ENCODE peak calls at places on chromosomes 11 and 22, in four cellular contexts. L is mesendoderm, Z is mammary epithelial cell, P is lower leg skin. G is an unnamed sample.

GRCh38 chr11:47152953-47153950 is 23.4 kb downstream of the ARFGAP2 start:
- DNase-seq in L (peak), Z (peak), P (peak), G (peak)

GRCh38 chr22:46108564-46109473 is 41.5 kb upstream of the PPARA start:
- DNase-seq in L (peak), Z (peak), P (no peak), G (peak)

GRCh38 chr11:32892355-32893090 is at the start of gene QSER1:
- DNase-seq in L (peak), Z (peak), P (peak), G (peak)

GRCh38 chr11:101436511-101437142 is 147.2 kb downstream of the TRPC6 start:
- DNase-seq in L (peak), Z (peak), P (no peak), G (peak)

GRCh38 chr11:106381895-106382294 is 304.4 kb downstream of the AASDHPPT start:
- DNase-seq in L (peak), Z (no peak), P (no peak), G (no peak)

GRCh38 chr11:94513091-94513490 is 830 bp downstream of the C11orf97 start:
- DNase-seq in L (no peak), Z (peak), P (no peak), G (no peak)

GRCh38 chr22:18156878-18157713 is 7.1 kb downstream of the USP18 start:
- DNase-seq in L (peak), Z (peak), P (no peak), G (peak)

GRCh38 chr22:21642584-21643448 is 714 bp downstream of the SDF2L1 start:
- DNase-seq in L (peak), Z (peak), P (no peak), G (peak)

GRCh38 chr11:69425895-69426544 is 55.4 kb upstream of the LINC01488 start:
- DNase-seq in L (no peak), Z (no peak), P (no peak), G (no peak)

GRCh38 chr11:57604289-57605010 is 7.0 kb downstream of the SERPING1 start:
- DNase-seq in L (peak), Z (no peak), P (no peak), G (no peak)

GRCh38 chr11:73203790-73204189 is 14.3 kb upstream of the P2RY2 start:
- DNase-seq in L (no peak), Z (no peak), P (no peak), G (no peak)

GRCh38 chr11:67085617-67086016 is 29.0 kb downstream of the RHOD start:
- DNase-seq in L (no peak), Z (no peak), P (no peak), G (no peak)

GRCh38 chr11:33860926-33861325 is 30.9 kb downstream of the LMO2 start:
- DNase-seq in L (no peak), Z (no peak), P (no peak), G (no peak)

GRCh38 chr11:121336279-121336947 is 43.8 kb downstream of the SC5D start:
- DNase-seq in L (no peak), Z (no peak), P (no peak), G (no peak)
- H3K4me3 ChIP-seq in L (no peak), Z (no peak), P (no peak), G (no peak)

DNA sequence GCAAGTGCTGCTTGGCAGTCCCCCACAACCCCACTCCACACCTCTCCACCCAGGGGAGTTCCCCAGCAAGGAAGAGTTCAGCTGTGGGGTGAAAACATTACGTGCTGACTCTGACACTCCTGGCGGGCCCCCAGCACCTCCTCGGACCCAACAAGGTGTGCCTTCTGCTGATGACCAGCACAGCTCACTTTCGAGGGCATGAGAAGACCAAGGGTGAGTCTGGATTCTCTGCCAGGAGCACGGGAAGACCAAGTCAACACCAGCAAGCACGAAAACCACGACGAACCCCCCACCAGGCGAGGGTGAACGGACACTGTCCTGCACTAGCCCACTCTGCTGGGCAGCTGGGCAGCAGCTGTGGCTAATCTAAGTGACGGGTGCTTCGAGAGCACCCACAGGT is 1.4 kb downstream of the ALG12 start:
- DNase-seq in L (no peak), Z (no peak), P (no peak), G (no peak)
- H3K4me3 ChIP-seq in L (no peak), Z (no peak), P (no peak), G (no peak)

GRCh38 chr22:29030618-29031235 is 30.9 kb downstream of the C22orf31 start:
- DNase-seq in L (peak), Z (peak), P (no peak), G (peak)

GRCh38 chr22:29028468-29028867 is 33.2 kb downstream of the C22orf31 start:
- DNase-seq in L (no peak), Z (no peak), P (no peak), G (no peak)

GRCh38 chr22:29031236-29031982 is 30.2 kb downstream of the C22orf31 start:
- DNase-seq in L (peak), Z (peak), P (peak), G (peak)

GRCh38 chr22:29030016-29030617 is 31.5 kb downstream of the C22orf31 start:
- DNase-seq in L (peak), Z (peak), P (no peak), G (peak)

GRCh38 chr22:29029202-29030000 is 32.2 kb downstream of the C22orf31 start:
- DNase-seq in L (no peak), Z (no peak), P (no peak), G (no peak)
- H3K4me3 ChIP-seq in L (no peak), Z (no peak), P (no peak), G (no peak)

GRCh38 chr22:50522806-50523438 is 2.5 kb downstream of the SCO2 start:
- DNase-seq in L (no peak), Z (no peak), P (no peak), G (no peak)

GRCh38 chr22:50523458-50523805 is 2.0 kb downstream of the SCO2 start:
- DNase-seq in L (no peak), Z (no peak), P (no peak), G (no peak)

GRCh38 chr22:50522208-50522805 is 3.1 kb downstream of the SCO2 start:
- DNase-seq in L (no peak), Z (no peak), P (no peak), G (no peak)

GRCh38 chr22:50520826-50521453 is 4.5 kb downstream of the SCO2 start:
- DNase-seq in L (no peak), Z (no peak), P (no peak), G (no peak)

GRCh38 chr22:50521710-50522109 is 3.7 kb downstream of the SCO2 start:
- DNase-seq in L (no peak), Z (no peak), P (no peak), G (no peak)
- H3K4me3 ChIP-seq in L (no peak), Z (no peak), P (no peak), G (no peak)

GRCh38 chr11:128776088-128776433 is 82.2 kb downstream of the FLI1 start:
- DNase-seq in L (peak), Z (peak), P (no peak), G (no peak)

GRCh38 chr11:128776434-128777284 is 82.8 kb downstream of the FLI1 start:
- DNase-seq in L (peak), Z (no peak), P (no peak), G (peak)

GRCh38 chr11:128779036-128779435 is 85.2 kb downstream of the FLI1 start:
- DNase-seq in L (no peak), Z (no peak), P (no peak), G (peak)

GRCh38 chr11:128775513-128775912 is 81.6 kb downstream of the FLI1 start:
- DNase-seq in L (no peak), Z (no peak), P (no peak), G (no peak)

GRCh38 chr11:128777369-128778011 is 83.6 kb downstream of the FLI1 start:
- DNase-seq in L (peak), Z (no peak), P (no peak), G (no peak)
- H3K4me3 ChIP-seq in L (no peak), Z (no peak), P (no peak), G (no peak)

GRCh38 chr11:43576834-43577521 is 103.6 kb upstream of the HSD17B12 start:
- DNase-seq in L (peak), Z (no peak), P (no peak), G (peak)

GRCh38 chr11:43577566-43578264 is 102.8 kb upstream of the HSD17B12 start:
- DNase-seq in L (no peak), Z (no peak), P (no peak), G (no peak)

GRCh38 chr11:43573873-43574272 is 106.7 kb upstream of the HSD17B12 start:
- DNase-seq in L (no peak), Z (no peak), P (no peak), G (no peak)

GRCh38 chr11:43574949-43575915 is 105.3 kb upstream of the HSD17B12 start:
- DNase-seq in L (peak), Z (no peak), P (no peak), G (peak)

DNA sequence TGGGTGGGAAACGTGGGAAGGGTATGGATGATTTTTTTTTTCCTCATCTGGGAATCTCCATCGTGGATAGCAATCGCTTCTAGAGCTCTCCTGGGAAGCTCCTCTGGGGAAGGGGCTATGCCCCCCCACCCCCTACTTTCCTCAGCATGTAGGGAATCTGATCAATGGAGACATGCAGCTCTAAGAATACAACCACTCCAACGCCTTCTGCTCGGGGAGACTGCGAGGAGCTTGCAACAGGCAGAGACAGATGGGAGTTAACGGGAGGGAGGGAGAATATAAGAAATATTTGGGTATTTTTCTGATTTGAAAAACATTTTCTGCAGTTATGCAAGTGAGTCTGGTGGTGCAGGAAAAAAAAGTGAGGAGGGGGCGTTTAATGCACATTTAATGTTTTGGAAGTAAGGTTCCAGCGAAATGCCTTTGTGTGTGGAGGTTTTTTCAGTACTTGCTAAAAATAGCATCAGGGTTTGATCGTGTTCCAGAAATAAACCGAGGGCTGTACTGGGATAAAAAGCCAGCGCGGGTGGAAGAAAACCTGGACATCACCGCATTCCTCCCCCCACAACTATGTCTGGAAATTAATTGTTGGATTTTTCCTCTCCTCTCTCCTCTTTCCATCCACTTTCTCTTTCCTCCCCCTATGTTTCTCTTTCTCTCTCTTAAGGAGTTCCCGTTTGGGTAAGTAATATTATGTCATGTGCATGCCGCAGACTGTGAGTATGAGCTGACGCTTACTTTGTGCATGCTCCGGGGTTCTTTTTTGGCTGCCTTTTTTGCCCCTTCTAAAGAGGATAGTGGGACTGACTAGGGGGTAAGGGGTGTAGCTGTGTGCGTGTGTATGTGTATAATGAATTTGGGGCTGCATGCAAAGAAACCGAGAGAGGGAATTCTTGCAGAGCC is 104.4 kb upstream of the HSD17B12 start:
- DNase-seq in L (no peak), Z (no peak), P (no peak), G (peak)
- H3K4me3 ChIP-seq in L (no peak), Z (no peak), P (no peak), G (no peak)

GRCh38 chr11:86256608-86257007 is 12.1 kb downstream of the EED start:
- DNase-seq in L (no peak), Z (no peak), P (no peak), G (no peak)
- H3K4me3 ChIP-seq in L (no peak), Z (no peak), P (no peak), G (no peak)

GRCh38 chr11:87366346-87366745 is 328.6 kb downstream of the TMEM135 start:
- DNase-seq in L (no peak), Z (no peak), P (no peak), G (no peak)

GRCh38 chr11:87366766-87367405 is 329.2 kb downstream of the TMEM135 start:
- DNase-seq in L (no peak), Z (peak), P (no peak), G (peak)

GRCh38 chr11:87369888-87370287 is 332.2 kb downstream of the TMEM135 start:
- DNase-seq in L (peak), Z (no peak), P (no peak), G (no peak)

GRCh38 chr11:87368151-87368550 is 330.4 kb downstream of the TMEM135 start:
- DNase-seq in L (no peak), Z (no peak), P (no peak), G (no peak)

GRCh38 chr11:87368876-87369480 is 331.2 kb downstream of the TMEM135 start:
- DNase-seq in L (peak), Z (peak), P (no peak), G (no peak)
- H3K4me3 ChIP-seq in L (no peak), Z (no peak), P (no peak), G (no peak)

DNA sequence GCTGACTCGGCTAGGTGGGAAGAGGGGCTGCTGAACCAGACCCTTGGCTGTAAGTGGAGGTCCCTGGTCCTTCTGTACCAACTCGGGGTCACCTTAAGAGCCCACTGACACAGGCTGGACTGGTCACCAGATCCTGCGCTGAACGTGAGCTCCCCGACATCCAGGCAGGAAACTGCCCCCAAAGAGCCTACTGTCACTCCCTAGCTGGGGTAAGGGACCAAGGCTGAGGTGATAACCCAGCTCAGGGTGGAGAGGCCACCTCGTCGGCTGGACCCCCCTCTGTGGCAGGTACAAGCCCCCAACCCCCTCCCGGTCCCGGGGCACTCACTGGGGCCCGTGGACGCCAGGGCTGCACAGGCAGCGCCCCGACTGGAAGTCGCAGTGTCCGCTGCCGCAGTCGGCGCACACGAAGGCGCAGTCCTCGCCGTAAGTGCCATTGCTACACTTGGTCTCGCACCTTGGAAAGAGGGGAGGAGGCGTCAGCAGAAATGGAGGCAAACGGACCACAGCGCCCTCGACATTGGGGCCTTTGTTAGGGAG is 7.5 kb downstream of the SCARF2 start:
- DNase-seq in L (peak), Z (no peak), P (no peak), G (no peak)
- H3K4me3 ChIP-seq in L (no peak), Z (no peak), P (no peak), G (no peak)

DNA sequence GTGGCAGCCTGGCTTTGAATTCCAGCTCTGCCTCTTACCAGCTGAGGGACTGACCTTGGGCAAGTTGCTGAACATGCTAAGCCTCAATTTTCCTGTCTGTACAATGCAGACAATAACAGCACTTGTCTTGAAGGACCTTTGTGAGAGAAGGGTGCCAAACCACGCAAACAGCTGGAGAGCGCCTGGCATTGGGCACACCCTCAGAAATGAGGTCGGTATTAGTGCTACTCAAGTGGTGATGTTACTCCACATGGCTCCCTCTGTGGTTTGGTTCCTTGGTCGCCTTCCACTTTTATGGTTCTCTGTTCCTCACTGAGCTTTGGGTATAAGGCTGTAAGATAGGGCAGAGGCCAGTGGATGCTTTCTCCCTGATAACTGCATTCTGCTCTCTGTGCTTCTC is 8.2 kb downstream of the UBASH3B start:
- DNase-seq in L (no peak), Z (peak), P (no peak), G (peak)
- H3K4me3 ChIP-seq in L (no peak), Z (no peak), P (no peak), G (no peak)

G was measured in fibroblast of mammary gland.